ENCODE peak calls at places on chromosome 13, in seven cellular contexts. O is AG04450, J is heart left ventricle, W is WTC11, D is left ventricle myocardium inferior, Y is mesothelial cell of epicardium, F is A549. L is an unnamed sample.

GRCh38 chr13:35675651-35676050 is 199.2 kb upstream of the MAB21L1 start:
- DNase-seq in F (no peak), J (no peak), Y (no peak), O (no peak), W (no peak), D (no peak), L (no peak)

GRCh38 chr13:76711515-76712182 is 174.6 kb downstream of the KCTD12 start:
- DNase-seq in O (peak; percentile 81), J (peak; percentile 33), W (no peak), D (no peak), Y (no peak), F (no peak), L (peak; percentile 87)

GRCh38 chr13:33543631-33544030 is 258.1 kb upstream of the STARD13 start:
- DNase-seq in W (no peak), O (no peak), F (no peak), D (no peak), Y (no peak), J (no peak), L (no peak)

GRCh38 chr13:80572308-80572676 is 231.4 kb upstream of the SPRY2 start:
- DNase-seq in O (no peak), Y (no peak), W (no peak), F (no peak), J (no peak), D (no peak), L (no peak)

GRCh38 chr13:42266464-42266863 is 5.5 kb upstream of the AKAP11 start:
- DNase-seq in W (no peak), O (peak; percentile 29), F (no peak), Y (no peak), J (no peak), D (no peak), L (no peak)

GRCh38 chr13:30394798-30395191 is 27.5 kb upstream of the UBE2L5 start:
- DNase-seq in W (no peak), O (no peak), J (no peak), Y (no peak), D (no peak), F (no peak), L (no peak)

GRCh38 chr13:33150146-33150545 is 133.9 kb downstream of the KL start:
- DNase-seq in O (no peak), F (no peak), D (no peak), W (no peak), Y (no peak), J (no peak), L (no peak)

GRCh38 chr13:90594694-90595093 is 752.8 kb upstream of the MIR17HG start:
- DNase-seq in D (no peak), J (no peak), O (no peak), F (no peak), Y (no peak), W (no peak), L (no peak)

GRCh38 chr13:107678075-107678689 is 537.2 kb downstream of the LIG4 start:
- DNase-seq in D (no peak), J (no peak), O (peak; percentile 4), Y (no peak), W (no peak), F (no peak), L (no peak)

GRCh38 chr13:73657821-73658540 is 476.2 kb downstream of the KLF12 start:
- DNase-seq in J (peak; percentile 63), Y (no peak), D (peak; percentile 71), F (no peak), W (no peak), O (no peak), L (no peak)

GRCh38 chr13:37640499-37640898 is 41.9 kb upstream of the POSTN start:
- DNase-seq in Y (no peak), W (peak; percentile 12), D (no peak), F (peak; percentile 4), J (no peak), O (peak; percentile 55), L (peak; percentile 46)

GRCh38 chr13:61286148-61286745 is 129.4 kb downstream of the PCDH20 start:
- DNase-seq in D (no peak), Y (no peak), W (peak; percentile 54), O (no peak), F (no peak), J (no peak), L (no peak)

GRCh38 chr13:48562296-48563066 is 29.6 kb upstream of the RCBTB2 start:
- DNase-seq in W (no peak), D (no peak), J (no peak), O (no peak), Y (no peak), F (no peak), L (no peak)

GRCh38 chr13:97849305-97849704 is 104.2 kb upstream of the IPO5 start:
- DNase-seq in F (peak; percentile 13), J (no peak), O (peak; percentile 3), Y (no peak), D (no peak), W (no peak), L (no peak)

GRCh38 chr13:65783383-65783782 is 1446.8 kb downstream of the PCDH9 start:
- DNase-seq in O (no peak), D (no peak), J (no peak), Y (no peak), F (no peak), W (no peak), L (no peak)

GRCh38 chr13:44191504-44192171 is 182.0 kb upstream of the SERP2 start:
- DNase-seq in J (peak; percentile 58), Y (no peak), F (no peak), W (peak; percentile 21), D (no peak), O (no peak), L (peak; percentile 80)

GRCh38 chr13:30412351-30412750 is 9.9 kb upstream of the UBE2L5 start:
- DNase-seq in J (no peak), Y (no peak), W (no peak), D (no peak), O (no peak), F (no peak), L (no peak)

GRCh38 chr13:40026741-40027140 is 371.3 kb downstream of the COG6 start:
- DNase-seq in F (no peak), W (no peak), J (no peak), Y (no peak), D (no peak), O (no peak), L (no peak)

GRCh38 chr13:108769213-108770070 is 140.0 kb downstream of the MYO16 start:
- DNase-seq in J (no peak), F (peak; percentile 38), W (no peak), D (no peak), O (no peak), Y (no peak), L (no peak)

GRCh38 chr13:26216042-26216441 is 6.1 kb downstream of the RNF6 start:
- DNase-seq in D (no peak), F (no peak), J (no peak), W (no peak), O (no peak), Y (no peak), L (no peak)

GRCh38 chr13:39306639-39307589 is 268.7 kb downstream of the NHLRC3 start:
- DNase-seq in Y (no peak), J (no peak), W (no peak), D (no peak), F (no peak), O (no peak), L (no peak)

GRCh38 chr13:20401958-20402856 is 123.5 kb downstream of the CRYL1 start:
- DNase-seq in Y (no peak), W (no peak), D (no peak), F (no peak), J (no peak), O (no peak), L (no peak)

GRCh38 chr13:78168981-78169380 is 250.3 kb upstream of the EDNRB start:
- DNase-seq in D (no peak), O (no peak), F (no peak), Y (no peak), J (no peak), W (no peak), L (no peak)

GRCh38 chr13:41674246-41674645 is 216.9 kb downstream of the RGCC start:
- DNase-seq in D (no peak), O (no peak), J (no peak), Y (no peak), W (no peak), F (no peak), L (no peak)

GRCh38 chr13:40186636-40187323 is 479.7 kb downstream of the FOXO1 start:
- DNase-seq in J (no peak), F (no peak), Y (no peak), O (no peak), D (no peak), W (no peak), L (no peak)

GRCh38 chr13:106867249-106867648 is 299.3 kb upstream of the ARGLU1 start:
- DNase-seq in Y (no peak), D (no peak), W (no peak), O (no peak), F (no peak), J (no peak), L (no peak)

GRCh38 chr13:86725105-86725504 is 925.9 kb upstream of the SLITRK6 start:
- DNase-seq in J (no peak), Y (no peak), D (no peak), O (no peak), W (peak; percentile 28), F (no peak), L (no peak)

GRCh38 chr13:25752957-25753540 is 298.8 kb downstream of the SHISA2 start:
- DNase-seq in O (peak; percentile 18), F (no peak), W (no peak), D (peak; percentile 44), Y (no peak), J (peak; percentile 61), L (peak; percentile 22)

GRCh38 chr13:44667950-44668349 is 91.8 kb upstream of the TSC22D1 start:
- DNase-seq in Y (no peak), D (no peak), J (no peak), F (no peak), W (no peak), O (no peak), L (peak; percentile 57)

GRCh38 chr13:62875118-62875640 is 1459.5 kb upstream of the PCDH20 start:
- DNase-seq in F (no peak), D (no peak), O (no peak), J (no peak), W (no peak), Y (no peak), L (no peak)

GRCh38 chr13:99359493-99359892 is 52.3 kb upstream of the GPR183 start:
- DNase-seq in J (no peak), D (no peak), O (no peak), Y (no peak), W (no peak), F (no peak), L (no peak)
- TF ChIP-seq CTCF in J (no peak), D (no peak), O (no peak), Y (no peak), W (no peak), F (no peak), L (no peak)

GRCh38 chr13:69579351-69579750 is 528.3 kb upstream of the ATXN8OS start:
- DNase-seq in Y (no peak), D (no peak), F (no peak), J (no peak), O (no peak), W (no peak), L (no peak)
- TF ChIP-seq CTCF in Y (peak; percentile 20), D (no peak), F (no peak), J (no peak), O (no peak), W (no peak), L (no peak)

GRCh38 chr13:113209336-113209879 is at the start of gene CUL4A:
- DNase-seq in J (peak; percentile 81), F (peak; percentile 38), Y (peak; percentile 75), O (no peak), W (peak; percentile 78), D (peak; percentile 88), L (no peak)
- TF ChIP-seq CTCF in J (no peak), F (no peak), Y (no peak), O (no peak), W (no peak), D (no peak), L (no peak)

GRCh38 chr13:29266261-29266660 is 329.2 kb downstream of the SLC7A1 start:
- DNase-seq in D (no peak), F (no peak), O (no peak), J (no peak), Y (no peak), W (no peak), L (no peak)
- TF ChIP-seq CTCF in D (no peak), F (no peak), O (no peak), J (no peak), Y (no peak), W (no peak), L (no peak)

L was measured in AG09319.